ENCODE peak calls at places on chromosomes 5 and 9, in eight cellular contexts. Z is right lobe of liver; M is PC-3; J is KBM-7; I is activated effector memory CD4-positive, alpha-beta T cell treated with Interleukin-2 at 50 U/mL for 16 hours; Q is endothelial cell; C is stimulated activated CD8-positive, alpha-beta memory T cell treated with anti-CD3 and anti-CD28 coated beads, Interleukin-4, amount 100 ng/mL, for 1 hour; F is M059J. H is an unnamed sample.

GRCh38 chr9:91775011-91775707 is 174.9 kb downstream of the ROR2 start:
- DNase-seq in Z (peak), M (peak), J (peak), I (peak), Q (peak), C (peak), F (peak), H (no peak)

GRCh38 chr5:4083591-4084337 is 488.1 kb downstream of the IRX1 start:
- DNase-seq in Z (no peak), M (no peak), J (no peak), I (no peak), Q (no peak), C (no peak), F (no peak), H (no peak)

GRCh38 chr5:68490401-68490800 is 274.8 kb downstream of the PIK3R1 start:
- DNase-seq in Z (no peak), M (no peak), J (no peak), I (no peak), Q (no peak), C (no peak), F (no peak), H (no peak)

GRCh38 chr5:55485073-55485472 is 49.7 kb downstream of the PLPP1 start:
- DNase-seq in Z (no peak), M (no peak), J (no peak), I (no peak), Q (no peak), C (no peak), F (no peak), H (no peak)

GRCh38 chr5:109719978-109720377 is 30.3 kb downstream of the MAN2A1 start:
- DNase-seq in Z (no peak), M (no peak), J (no peak), I (no peak), Q (no peak), C (no peak), F (no peak), H (no peak)

GRCh38 chr9:115254217-115254616 is 136.3 kb upstream of the TNC start:
- DNase-seq in Z (no peak), M (peak), J (no peak), I (no peak), Q (no peak), C (no peak), F (no peak), H (no peak)

GRCh38 chr9:105406369-105406768 is 41.5 kb upstream of the FSD1L start:
- DNase-seq in Z (no peak), M (no peak), J (no peak), I (no peak), Q (no peak), C (no peak), F (no peak), H (no peak)

GRCh38 chr9:106758911-106759310 is 104.1 kb upstream of the ZNF462 start:
- DNase-seq in Z (no peak), M (peak), J (no peak), I (no peak), Q (no peak), C (no peak), F (peak), H (no peak)

GRCh38 chr9:82271099-82271498 is 282.5 kb downstream of the SPATA31D1 start:
- DNase-seq in Z (no peak), M (peak), J (no peak), I (no peak), Q (no peak), C (no peak), F (peak), H (no peak)

GRCh38 chr9:138075961-138076649 is 198.5 kb downstream of the CACNA1B start:
- DNase-seq in Z (peak), M (no peak), J (no peak), I (no peak), Q (no peak), C (no peak), F (no peak), H (no peak)

GRCh38 chr5:170182461-170182860 is 50.3 kb upstream of the C5orf58 start:
- DNase-seq in Z (no peak), M (no peak), J (no peak), I (no peak), Q (no peak), C (no peak), F (no peak), H (no peak)

GRCh38 chr9:69188975-69189374 is 14.9 kb downstream of the TJP2 start:
- DNase-seq in Z (no peak), M (no peak), J (no peak), I (no peak), Q (no peak), C (no peak), F (no peak), H (no peak)

GRCh38 chr9:131697097-131697496 is 42.8 kb downstream of the RAPGEF1 start:
- DNase-seq in Z (no peak), M (no peak), J (no peak), I (no peak), Q (no peak), C (no peak), F (peak), H (peak)

GRCh38 chr5:135608761-135609443 is 30.1 kb upstream of the CXCL14 start:
- DNase-seq in Z (no peak), M (no peak), J (no peak), I (no peak), Q (no peak), C (no peak), F (no peak), H (no peak)

GRCh38 chr9:129336130-129336528 is 158.1 kb upstream of the IER5L start:
- DNase-seq in Z (no peak), M (no peak), J (no peak), I (no peak), Q (no peak), C (no peak), F (peak), H (no peak)

GRCh38 chr5:73943375-73943774 is 317.4 kb downstream of the ARHGEF28 start:
- DNase-seq in Z (no peak), M (no peak), J (no peak), I (no peak), Q (no peak), C (no peak), F (no peak), H (no peak)

GRCh38 chr5:134637106-134637721 is 4.6 kb upstream of the SAR1B start:
- DNase-seq in Z (no peak), M (peak), J (no peak), I (no peak), Q (no peak), C (no peak), F (peak), H (no peak)

GRCh38 chr5:171888051-171888481 is 102.4 kb downstream of the SMIM23 start:
- DNase-seq in Z (no peak), M (no peak), J (no peak), I (no peak), Q (no peak), C (no peak), F (no peak), H (no peak)

GRCh38 chr5:88925692-88926490 is 42.9 kb upstream of the MEF2C start:
- DNase-seq in Z (no peak), M (peak), J (no peak), I (no peak), Q (no peak), C (no peak), F (peak), H (no peak)

GRCh38 chr5:10528056-10528816 is 35.6 kb upstream of the ANKRD33B start:
- DNase-seq in Z (no peak), M (no peak), J (peak), I (no peak), Q (no peak), C (no peak), F (no peak), H (no peak)

GRCh38 chr9:121774715-121775613 is 123.5 kb downstream of the DAB2IP start:
- DNase-seq in Z (peak), M (no peak), J (no peak), I (no peak), Q (no peak), C (no peak), F (no peak), H (peak)

GRCh38 chr9:127495884-127496555 is 44.7 kb downstream of the LRSAM1 start:
- DNase-seq in Z (no peak), M (no peak), J (no peak), I (no peak), Q (no peak), C (no peak), F (no peak), H (peak)

GRCh38 chr5:69374911-69375446 is 5.4 kb downstream of the RAD17 start:
- DNase-seq in Z (no peak), M (no peak), J (no peak), I (no peak), Q (no peak), C (no peak), F (no peak), H (no peak)

GRCh38 chr9:88831783-88832407 is 159.4 kb upstream of the S1PR3 start:
- DNase-seq in Z (no peak), M (no peak), J (peak), I (no peak), Q (peak), C (no peak), F (no peak), H (no peak)

GRCh38 chr5:153157156-153157555 is 333.3 kb upstream of the GRIA1 start:
- DNase-seq in Z (no peak), M (no peak), J (no peak), I (no peak), Q (no peak), C (no peak), F (peak), H (no peak)

GRCh38 chr9:73371801-73372200 is 220.1 kb downstream of the ANXA1 start:
- DNase-seq in Z (no peak), M (no peak), J (no peak), I (no peak), Q (no peak), C (no peak), F (no peak), H (no peak)

GRCh38 chr5:74647096-74647495 is 6.6 kb upstream of the ENC1 start:
- DNase-seq in Z (no peak), M (no peak), J (peak), I (no peak), Q (no peak), C (no peak), F (no peak), H (no peak)

GRCh38 chr9:110997847-110998246 is 40.4 kb downstream of the LPAR1 start:
- DNase-seq in Z (no peak), M (peak), J (no peak), I (no peak), Q (no peak), C (no peak), F (no peak), H (no peak)

GRCh38 chr9:116806075-116806474 is 119.0 kb downstream of the TRIM32 start:
- DNase-seq in Z (no peak), M (peak), J (peak), I (no peak), Q (peak), C (no peak), F (peak), H (no peak)

GRCh38 chr5:61055434-61056006 is 106.7 kb downstream of the SMIM15 start:
- DNase-seq in Z (no peak), M (peak), J (peak), I (no peak), Q (peak), C (no peak), F (peak), H (peak)

GRCh38 chr5:59542841-59543825 is 350.4 kb downstream of the PDE4D start:
- DNase-seq in Z (peak), M (no peak), J (no peak), I (no peak), Q (no peak), C (no peak), F (peak), H (no peak)

GRCh38 chr9:89730715-89731114 is 125.9 kb downstream of the GADD45G start:
- DNase-seq in Z (peak), M (no peak), J (no peak), I (no peak), Q (no peak), C (no peak), F (no peak), H (no peak)

GRCh38 chr5:12911156-12911555 is 1006.9 kb upstream of the CTNND2 start:
- DNase-seq in Z (no peak), M (no peak), J (no peak), I (no peak), Q (no peak), C (no peak), F (peak), H (no peak)

GRCh38 chr5:160118349-160119141 is 705 bp downstream of the PWWP2A start:
- DNase-seq in Z (peak), M (peak), J (no peak), I (peak), Q (no peak), C (peak), F (peak), H (peak)